ENCODE peak calls at places on chromosomes 13 and 19, in seven cellular contexts. J is CD4-positive, alpha-beta T cell; U is stromal cell of bone marrow; O is HL-60; K is NCI-H2029; Y is EH; S is EL. Z is an unnamed sample.

GRCh38 chr13:30339721-30340366 is 32.5 kb upstream of the KATNAL1 start:
- DNase-seq in J (no peak), U (no peak), O (no peak), K (no peak), Y (no peak), S (no peak), Z (no peak)

GRCh38 chr19:11464333-11465265 is 16.2 kb downstream of the ELAVL3 start:
- DNase-seq in J (no peak), U (no peak), O (no peak), K (no peak), Y (no peak), S (no peak), Z (no peak)

GRCh38 chr13:103884139-103884723 is 818.0 kb upstream of the SLC10A2 start:
- DNase-seq in J (no peak), U (no peak), O (no peak), K (no peak), Y (no peak), S (no peak), Z (no peak)

GRCh38 chr19:45999653-46000121 is 4.4 kb downstream of the CCDC61 start:
- DNase-seq in J (no peak), U (no peak), O (no peak), K (peak), Y (peak), S (peak), Z (no peak)

GRCh38 chr13:46197299-46197975 is 14.3 kb upstream of the LRRC63 start:
- DNase-seq in J (no peak), U (peak), O (no peak), K (no peak), Y (no peak), S (no peak), Z (no peak)

GRCh38 chr19:294819-295686 is 3.9 kb upstream of the PLPP2 start:
- DNase-seq in J (peak), U (no peak), O (no peak), K (peak), Y (peak), S (no peak), Z (no peak)

GRCh38 chr13:113834496-113835200 is 29.2 kb downstream of the GAS6 start:
- DNase-seq in J (no peak), U (no peak), O (no peak), K (no peak), Y (no peak), S (no peak), Z (no peak)

GRCh38 chr19:38658462-38659306 is 11.2 kb downstream of the ACTN4 start:
- DNase-seq in J (no peak), U (peak), O (no peak), K (peak), Y (peak), S (peak), Z (no peak)

GRCh38 chr19:6861683-6862286 is 25.6 kb upstream of the ADGRE1 start:
- DNase-seq in J (no peak), U (no peak), O (no peak), K (no peak), Y (no peak), S (no peak), Z (no peak)

GRCh38 chr19:39372047-39372802 is 18.7 kb downstream of the PAF1 start:
- DNase-seq in J (no peak), U (peak), O (no peak), K (no peak), Y (peak), S (peak), Z (no peak)

GRCh38 chr13:111210488-111210887 is 95.4 kb downstream of the ARHGEF7 start:
- DNase-seq in J (no peak), U (peak), O (no peak), K (no peak), Y (peak), S (peak), Z (no peak)

GRCh38 chr19:4052114-4052992 is 14.3 kb downstream of the ZBTB7A start:
- DNase-seq in J (no peak), U (no peak), O (peak), K (no peak), Y (peak), S (peak), Z (no peak)

GRCh38 chr13:36031490-36031889 is 99.7 kb downstream of the DCLK1 start:
- DNase-seq in J (no peak), U (no peak), O (no peak), K (no peak), Y (no peak), S (no peak), Z (no peak)

GRCh38 chr19:48186015-48186414 is 15.5 kb downstream of the ZSWIM9 start:
- DNase-seq in J (no peak), U (no peak), O (no peak), K (no peak), Y (no peak), S (no peak), Z (no peak)

GRCh38 chr13:63691474-63691873 is 2275.8 kb upstream of the PCDH20 start:
- DNase-seq in J (no peak), U (no peak), O (no peak), K (no peak), Y (no peak), S (no peak), Z (no peak)

GRCh38 chr19:6495947-6496346 is 6.2 kb downstream of the TUBB4A start:
- DNase-seq in J (no peak), U (no peak), O (no peak), K (no peak), Y (no peak), S (no peak), Z (no peak)

GRCh38 chr13:32726374-32727037 is 140.3 kb downstream of the PDS5B start:
- DNase-seq in J (no peak), U (no peak), O (peak), K (no peak), Y (no peak), S (no peak), Z (no peak)

GRCh38 chr19:33157906-33158305 is 26.0 kb downstream of the WDR88 start:
- DNase-seq in J (no peak), U (no peak), O (no peak), K (no peak), Y (no peak), S (no peak), Z (no peak)

GRCh38 chr13:109569938-109570711 is 216.3 kb downstream of the IRS2 start:
- DNase-seq in J (peak), U (no peak), O (no peak), K (no peak), Y (no peak), S (no peak), Z (no peak)

GRCh38 chr13:28792992-28793391 is 27.1 kb upstream of the MTUS2 start:
- DNase-seq in J (no peak), U (peak), O (no peak), K (no peak), Y (peak), S (peak), Z (no peak)

GRCh38 chr19:1064661-1065605 is 2.0 kb upstream of the ARHGAP45 start:
- DNase-seq in J (peak), U (no peak), O (no peak), K (peak), Y (peak), S (peak), Z (no peak)

GRCh38 chr19:36198116-36198515 is 16.3 kb downstream of the ZNF565 start:
- DNase-seq in J (no peak), U (no peak), O (no peak), K (no peak), Y (no peak), S (no peak), Z (no peak)

GRCh38 chr19:5154129-5154798 is 185.4 kb downstream of the KDM4B start:
- DNase-seq in J (peak), U (no peak), O (no peak), K (peak), Y (peak), S (peak), Z (no peak)

GRCh38 chr13:94239135-94239534 is 240.3 kb downstream of the DCT start:
- DNase-seq in J (no peak), U (peak), O (no peak), K (no peak), Y (peak), S (peak), Z (no peak)

GRCh38 chr19:16070366-16070990 is 5.8 kb upstream of the TPM4 start:
- DNase-seq in J (peak), U (no peak), O (peak), K (no peak), Y (peak), S (no peak), Z (no peak)

GRCh38 chr13:70905035-70905434 is 796.8 kb upstream of the KLHL1 start:
- DNase-seq in J (no peak), U (no peak), O (no peak), K (no peak), Y (no peak), S (no peak), Z (no peak)

GRCh38 chr19:2223959-2224358 is 12.2 kb downstream of the PLEKHJ1 start:
- DNase-seq in J (no peak), U (no peak), O (no peak), K (no peak), Y (no peak), S (no peak), Z (no peak)

GRCh38 chr13:79311456-79311855 is 94.6 kb downstream of the RBM26 start:
- DNase-seq in J (no peak), U (no peak), O (no peak), K (no peak), Y (peak), S (no peak), Z (no peak)

GRCh38 chr19:30817965-30818364 is 445.8 kb downstream of the ZNF536 start:
- DNase-seq in J (no peak), U (no peak), O (no peak), K (no peak), Y (no peak), S (no peak), Z (no peak)